ENCODE peak calls at places on chromosome 1, in seven cellular contexts. E is pancreas; G is hepatocyte; U is CD4-positive, alpha-beta T cell; L is colonic mucosa; K is fibroblast of lung; Q is psoas muscle. F is an unnamed sample.

GRCh38 chr1:211339631-211340041 is 13.0 kb downstream of the TRAF5 start:
- DNase-seq in E (no peak), G (no peak), U (no peak), L (peak), K (no peak), Q (no peak), F (no peak)

GRCh38 chr1:159009287-159009686 is 420 bp upstream of the IFI16 start:
- DNase-seq in E (no peak), G (no peak), U (no peak), L (no peak), K (no peak), Q (no peak), F (no peak)

GRCh38 chr1:241767737-241768136 is 80.3 kb upstream of the EXO1 start:
- DNase-seq in E (no peak), G (no peak), U (no peak), L (no peak), K (no peak), Q (no peak), F (no peak)

GRCh38 chr1:95435611-95436010 is 201.6 kb downstream of the RWDD3 start:
- DNase-seq in E (no peak), G (no peak), U (no peak), L (no peak), K (no peak), Q (no peak), F (no peak)

GRCh38 chr1:46300673-46301405 is 2.6 kb downstream of the LRRC41 start:
- DNase-seq in E (no peak), G (peak), U (no peak), L (peak), K (peak), Q (no peak), F (no peak)

GRCh38 chr1:210801501-210801900 is 332.4 kb downstream of the KCNH1 start:
- DNase-seq in E (no peak), G (no peak), U (no peak), L (no peak), K (no peak), Q (no peak), F (no peak)

GRCh38 chr1:99539131-99539530 is 106.8 kb upstream of the PALMD start:
- DNase-seq in E (no peak), G (no peak), U (no peak), L (no peak), K (no peak), Q (no peak), F (no peak)

GRCh38 chr1:246690100-246690499 is 34.1 kb upstream of the SCCPDH start:
- DNase-seq in E (no peak), G (no peak), U (no peak), L (peak), K (no peak), Q (no peak), F (no peak)

GRCh38 chr1:56153276-56153675 is 426.1 kb downstream of the PLPP3 start:
- DNase-seq in E (no peak), G (no peak), U (no peak), L (no peak), K (no peak), Q (no peak), F (no peak)

GRCh38 chr1:165376041-165376810 is 19.7 kb upstream of the LMX1A start:
- DNase-seq in E (peak), G (peak), U (no peak), L (peak), K (peak), Q (peak), F (peak)

GRCh38 chr1:223009421-223009820 is 133.6 kb downstream of the TLR5 start:
- DNase-seq in E (no peak), G (no peak), U (no peak), L (no peak), K (no peak), Q (no peak), F (no peak)

GRCh38 chr1:117780981-117781475 is 148.4 kb downstream of the GDAP2 start:
- DNase-seq in E (no peak), G (peak), U (no peak), L (no peak), K (peak), Q (no peak), F (no peak)

GRCh38 chr1:154179951-154180687 is 11.8 kb downstream of the TPM3 start:
- DNase-seq in E (no peak), G (peak), U (no peak), L (peak), K (no peak), Q (no peak), F (no peak)

GRCh38 chr1:6148497-6149241 is 31.5 kb downstream of the CHD5 start:
- DNase-seq in E (peak), G (peak), U (peak), L (peak), K (peak), Q (peak), F (no peak)

GRCh38 chr1:108560430-108561144 is 687 bp downstream of the EEIG2 start:
- DNase-seq in E (peak), G (peak), U (peak), L (peak), K (peak), Q (peak), F (peak)

GRCh38 chr1:205711105-205712048 is 31.1 kb upstream of the SLC45A3 start:
- DNase-seq in E (no peak), G (peak), U (peak), L (peak), K (peak), Q (no peak), F (no peak)

GRCh38 chr1:182699673-182700350 is 15.4 kb upstream of the RGS8 start:
- DNase-seq in E (no peak), G (peak), U (no peak), L (no peak), K (no peak), Q (peak), F (no peak)

GRCh38 chr1:66752000-66752592 is at the start of gene DYNLT5:
- DNase-seq in E (peak), G (peak), U (no peak), L (peak), K (peak), Q (peak), F (peak)

GRCh38 chr1:201785291-201785690 is 43.7 kb upstream of the IPO9 start:
- DNase-seq in E (no peak), G (no peak), U (no peak), L (no peak), K (no peak), Q (no peak), F (no peak)

GRCh38 chr1:34911465-34911864 is 18.0 kb downstream of the DLGAP3 start:
- DNase-seq in E (no peak), G (no peak), U (no peak), L (no peak), K (no peak), Q (no peak), F (no peak)

GRCh38 chr1:45304311-45305081 is 22.2 kb upstream of the HPDL start:
- DNase-seq in E (peak), G (peak), U (no peak), L (peak), K (peak), Q (peak), F (no peak)

GRCh38 chr1:88661188-88661587 is 22.9 kb upstream of the PKN2 start:
- DNase-seq in E (no peak), G (no peak), U (no peak), L (no peak), K (no peak), Q (no peak), F (no peak)

GRCh38 chr1:63773496-63773814 is 362 bp upstream of the ROR1 start:
- DNase-seq in E (no peak), G (no peak), U (no peak), L (no peak), K (no peak), Q (no peak), F (no peak)

GRCh38 chr1:167442142-167442848 is 76.0 kb downstream of the CD247 start:
- DNase-seq in E (peak), G (peak), U (peak), L (peak), K (peak), Q (peak), F (peak)

GRCh38 chr1:6424000-6424565 is 493 bp upstream of the ESPN start:
- DNase-seq in E (no peak), G (peak), U (no peak), L (no peak), K (no peak), Q (no peak), F (no peak)

GRCh38 chr1:20031161-20031560 is 38.8 kb upstream of the PLA2G5 start:
- DNase-seq in E (no peak), G (no peak), U (no peak), L (no peak), K (no peak), Q (no peak), F (no peak)

GRCh38 chr1:29752141-29752540 is 515.8 kb downstream of the PTPRU start:
- DNase-seq in E (no peak), G (peak), U (no peak), L (peak), K (no peak), Q (no peak), F (no peak)

GRCh38 chr1:225962440-225962975 is 21.5 kb upstream of the LEFTY2 start:
- DNase-seq in E (peak), G (peak), U (peak), L (peak), K (peak), Q (peak), F (no peak)

GRCh38 chr1:206469411-206469932 is 804 bp upstream of the IKBKE start:
- DNase-seq in E (no peak), G (peak), U (no peak), L (peak), K (no peak), Q (no peak), F (no peak)

GRCh38 chr1:204314209-204314892 is 45.4 kb downstream of the PLEKHA6 start:
- DNase-seq in E (no peak), G (peak), U (no peak), L (no peak), K (no peak), Q (no peak), F (no peak)

GRCh38 chr1:112271270-112271669 is 124.7 kb upstream of the CTTNBP2NL start:
- DNase-seq in E (no peak), G (no peak), U (no peak), L (no peak), K (no peak), Q (no peak), F (no peak)

GRCh38 chr1:6560267-6560666 is 5.2 kb downstream of the TAS1R1 start:
- DNase-seq in E (no peak), G (no peak), U (no peak), L (no peak), K (no peak), Q (no peak), F (no peak)

GRCh38 chr1:51877434-51878306 is 857 bp downstream of the NRDC start:
- DNase-seq in E (no peak), G (peak), U (no peak), L (peak), K (peak), Q (no peak), F (no peak)

GRCh38 chr1:156750191-156750931 is 1.1 kb downstream of the HDGF start:
- DNase-seq in E (peak), G (peak), U (no peak), L (peak), K (no peak), Q (peak), F (no peak)

GRCh38 chr1:235199441-235199840 is 38.4 kb upstream of the RBM34 start:
- DNase-seq in E (no peak), G (peak), U (no peak), L (no peak), K (peak), Q (no peak), F (no peak)

DNA sequence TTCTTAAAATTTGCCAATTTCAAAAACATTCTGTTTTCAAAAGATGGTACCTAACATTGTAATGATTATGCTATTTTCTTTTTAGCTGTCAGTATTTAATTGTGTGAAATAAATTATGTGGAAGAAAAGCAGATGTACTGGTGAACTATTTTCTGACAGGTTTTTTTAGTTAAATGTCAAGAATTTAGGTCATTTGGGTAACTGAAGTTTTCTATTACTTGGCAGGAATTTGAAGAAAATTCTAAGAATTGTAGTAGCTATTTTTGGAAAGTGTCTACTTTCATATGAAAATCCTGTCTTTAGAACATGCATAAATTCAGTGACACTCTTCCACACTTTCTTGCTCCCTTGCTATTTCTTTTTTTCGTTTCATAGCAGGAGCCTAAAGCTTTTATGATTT is 28.5 kb upstream of the PTPRC start:
- DNase-seq in E (no peak), G (no peak), U (no peak), L (no peak), K (no peak), Q (no peak), F (no peak)
- TF ChIP-seq CTCF in E (no peak), G (no peak), U (no peak), L (no peak), K (no peak), Q (no peak), F (no peak)

GRCh38 chr1:228740543-228740942 is 5.3 kb downstream of the RHOU start:
- DNase-seq in E (no peak), G (no peak), U (no peak), L (no peak), K (no peak), Q (no peak), F (no peak)

GRCh38 chr1:228742535-228742934 is 7.3 kb downstream of the RHOU start:
- DNase-seq in E (no peak), G (no peak), U (no peak), L (no peak), K (no peak), Q (no peak), F (no peak)

GRCh38 chr1:228737613-228738012 is 2.3 kb downstream of the RHOU start:
- DNase-seq in E (no peak), G (no peak), U (no peak), L (no peak), K (peak), Q (no peak), F (no peak)

GRCh38 chr1:228740991-228741390 is 5.7 kb downstream of the RHOU start:
- DNase-seq in E (no peak), G (no peak), U (no peak), L (no peak), K (no peak), Q (no peak), F (no peak)

DNA sequence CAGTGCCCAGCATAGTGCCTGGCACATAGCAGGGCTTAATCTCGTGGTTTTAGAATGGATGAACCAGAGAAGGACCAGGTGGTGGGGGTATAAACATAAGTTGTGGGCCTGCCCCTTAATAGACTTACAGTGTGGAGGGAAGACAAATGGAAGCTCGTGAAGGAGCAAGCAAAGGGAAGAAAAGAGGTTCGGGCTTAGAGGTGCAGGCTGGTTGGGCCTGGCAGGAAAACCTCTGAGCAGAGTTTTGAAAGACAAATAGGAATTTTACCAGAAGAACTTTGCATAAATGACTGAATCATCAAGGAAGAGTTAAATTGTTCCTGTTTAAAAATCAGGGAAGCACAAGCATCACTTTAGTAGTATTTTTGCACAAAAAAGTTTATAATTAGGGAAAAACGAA is 4.5 kb downstream of the RHOU start:
- DNase-seq in E (no peak), G (no peak), U (no peak), L (no peak), K (no peak), Q (no peak), F (no peak)
- H3K27ac ChIP-seq in E (no peak), G (peak), U (no peak), L (no peak), K (no peak), Q (no peak), F (peak)

DNA sequence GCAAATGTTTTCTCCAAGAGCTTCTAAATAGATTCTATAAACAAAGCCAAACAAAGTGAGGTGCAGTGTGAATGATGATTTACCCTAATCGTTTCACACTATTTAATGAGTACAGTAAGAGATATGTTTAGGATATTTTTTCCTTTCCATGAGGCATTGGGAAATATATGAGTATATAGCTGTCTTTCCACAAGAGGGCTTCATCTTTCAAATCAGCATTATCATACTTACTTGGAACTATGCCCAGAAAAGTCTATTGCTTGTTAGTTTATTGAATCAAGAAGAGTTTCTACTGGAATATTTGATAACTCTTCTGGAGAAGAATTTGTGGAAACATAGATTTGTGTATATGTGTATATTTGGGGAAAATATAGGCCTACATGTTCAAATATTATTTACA is 277.1 kb upstream of the BRINP3 start:
- DNase-seq in E (no peak), G (peak), U (no peak), L (no peak), K (peak), Q (no peak), F (no peak)
- TF ChIP-seq CTCF in E (no peak), G (peak), U (no peak), L (no peak), K (peak), Q (no peak), F (no peak)

GRCh38 chr1:178745260-178745659 is 20.2 kb downstream of the RALGPS2 start:
- DNase-seq in E (no peak), G (no peak), U (no peak), L (no peak), K (no peak), Q (no peak), F (no peak)

GRCh38 chr1:178739285-178740045 is 14.4 kb downstream of the RALGPS2 start:
- DNase-seq in E (no peak), G (no peak), U (no peak), L (no peak), K (peak), Q (no peak), F (no peak)

GRCh38 chr1:178740924-178741323 is 15.9 kb downstream of the RALGPS2 start:
- DNase-seq in E (no peak), G (no peak), U (no peak), L (no peak), K (no peak), Q (no peak), F (no peak)

GRCh38 chr1:178738780-178739179 is 13.7 kb downstream of the RALGPS2 start:
- DNase-seq in E (no peak), G (no peak), U (no peak), L (no peak), K (no peak), Q (no peak), F (no peak)

GRCh38 chr1:178740491-178740890 is 15.4 kb downstream of the RALGPS2 start:
- DNase-seq in E (no peak), G (no peak), U (no peak), L (no peak), K (no peak), Q (no peak), F (no peak)
- H3K27ac ChIP-seq in E (no peak), G (no peak), U (no peak), L (no peak), K (no peak), Q (no peak), F (no peak)

GRCh38 chr1:150073516-150073915 is 5.9 kb downstream of the VPS45 start:
- DNase-seq in E (no peak), G (no peak), U (no peak), L (no peak), K (no peak), Q (no peak), F (no peak)

GRCh38 chr1:150076066-150076465 is 8.5 kb downstream of the VPS45 start:
- DNase-seq in E (no peak), G (no peak), U (no peak), L (no peak), K (peak), Q (no peak), F (no peak)

GRCh38 chr1:150069923-150070322 is 2.3 kb downstream of the VPS45 start:
- DNase-seq in E (no peak), G (no peak), U (no peak), L (no peak), K (no peak), Q (no peak), F (no peak)

GRCh38 chr1:150076985-150077384 is 9.4 kb downstream of the VPS45 start:
- DNase-seq in E (no peak), G (no peak), U (no peak), L (no peak), K (no peak), Q (no peak), F (no peak)

GRCh38 chr1:150072959-150073358 is 5.4 kb downstream of the VPS45 start:
- DNase-seq in E (no peak), G (no peak), U (no peak), L (no peak), K (peak), Q (no peak), F (no peak)
- TF ChIP-seq CTCF in E (no peak), G (peak), U (peak), L (peak), K (peak), Q (peak), F (peak)